ENCODE peak calls at places on chromosomes 6 and 20, in five cellular contexts. O is Peyer's patch, I is spleen, D is A549, G is uterus. F is an unnamed sample. For H3K9me3, the result is how much of the 10 kb centered on the place peaks cover.

GRCh38 chr20:62723351-62723750 is 14.7 kb downstream of the NTSR1 start:
- DNase-seq in O (no peak), I (peak), D (no peak), G (no peak), F (no peak)

GRCh38 chr20:4225778-4226177 is 210.4 kb upstream of the RNF24 start:
- DNase-seq in O (no peak), I (no peak), D (peak), G (peak), F (no peak)

GRCh38 chr6:37980222-37980595 is 160.7 kb downstream of the ZFAND3 start:
- DNase-seq in O (no peak), I (no peak), D (no peak), G (no peak), F (no peak)

GRCh38 chr6:43728586-43728985 is 41.0 kb upstream of the MRPS18A start:
- DNase-seq in O (peak), I (no peak), D (no peak), G (no peak), F (no peak)

GRCh38 chr6:138231399-138231886 is 13.2 kb upstream of the PBOV1 start:
- DNase-seq in O (no peak), I (no peak), D (no peak), G (no peak), F (no peak)

GRCh38 chr6:28988536-28989415 is 16.3 kb downstream of the ZNF311 start:
- DNase-seq in O (peak), I (peak), D (peak), G (peak), F (peak)

GRCh38 chr6:106197441-106197840 is 111.3 kb downstream of the PRDM1 start:
- DNase-seq in O (no peak), I (peak), D (no peak), G (no peak), F (no peak)

GRCh38 chr6:9799582-9799981 is 615.3 kb downstream of the TFAP2A start:
- DNase-seq in O (no peak), I (no peak), D (no peak), G (no peak), F (no peak)

GRCh38 chr6:32664827-32665362 is 1.6 kb downstream of the HLA-DQB1 start:
- DNase-seq in O (no peak), I (no peak), D (no peak), G (no peak), F (no peak)

GRCh38 chr6:156774872-156775405 is 2.2 kb upstream of the ARID1B start:
- DNase-seq in O (no peak), I (no peak), D (peak), G (no peak), F (no peak)

GRCh38 chr20:38926934-38927616 is 858 bp downstream of the FAM83D start:
- DNase-seq in O (no peak), I (no peak), D (peak), G (no peak), F (no peak)

GRCh38 chr6:52634211-52634610 is 36.7 kb upstream of the TMEM14A start:
- DNase-seq in O (no peak), I (no peak), D (no peak), G (no peak), F (no peak)

GRCh38 chr6:112251170-112251945 is 3.0 kb downstream of the LAMA4 start:
- DNase-seq in O (no peak), I (no peak), D (no peak), G (peak), F (peak)

GRCh38 chr20:53642196-53643030 is 48.8 kb upstream of the ZNF217 start:
- DNase-seq in O (no peak), I (no peak), D (peak), G (no peak), F (no peak)

GRCh38 chr6:105181981-105182515 is 2.2 kb upstream of the POPDC3 start:
- DNase-seq in O (no peak), I (no peak), D (no peak), G (no peak), F (no peak)

GRCh38 chr20:39133205-39133604 is 171.1 kb downstream of the DHX35 start:
- DNase-seq in O (no peak), I (no peak), D (no peak), G (no peak), F (no peak)

GRCh38 chr6:143536461-143536865 is 24.9 kb upstream of the FUCA2 start:
- DNase-seq in O (no peak), I (peak), D (peak), G (peak), F (peak)

GRCh38 chr6:157343732-157344131 is 20.4 kb upstream of the TMEM242 start:
- DNase-seq in O (no peak), I (no peak), D (no peak), G (no peak), F (no peak)

GRCh38 chr6:134391221-134391620 is 73.3 kb upstream of the SGK1 start:
- DNase-seq in O (no peak), I (no peak), D (no peak), G (no peak), F (no peak)

GRCh38 chr20:23547613-23548012 is 20.7 kb downstream of the CST9L start:
- DNase-seq in O (no peak), I (no peak), D (no peak), G (no peak), F (no peak)

GRCh38 chr6:147109707-147110106 is 94.5 kb upstream of the STXBP5 start:
- DNase-seq in O (no peak), I (no peak), D (no peak), G (no peak), F (no peak)

GRCh38 chr20:3000852-3001523 is 42.4 kb upstream of the GNRH2 start:
- DNase-seq in O (no peak), I (no peak), D (peak), G (no peak), F (no peak)

GRCh38 chr20:63032861-63033634 is 26.3 kb upstream of the BHLHE23 start:
- DNase-seq in O (peak), I (peak), D (no peak), G (no peak), F (no peak)

GRCh38 chr6:49556429-49556837 is 6.0 kb downstream of the C6orf141 start:
- DNase-seq in O (no peak), I (no peak), D (peak), G (no peak), F (no peak)

GRCh38 chr6:1513206-1513605 is 96.5 kb upstream of the FOXC1 start:
- DNase-seq in O (no peak), I (no peak), D (no peak), G (no peak), F (no peak)

GRCh38 chr20:25643735-25644134 is 19.9 kb upstream of the NANP start:
- DNase-seq in O (no peak), I (no peak), D (no peak), G (no peak), F (no peak)

GRCh38 chr6:12546659-12546987 is 169.9 kb upstream of the PHACTR1 start:
- DNase-seq in O (no peak), I (no peak), D (no peak), G (no peak), F (no peak)

GRCh38 chr6:15244605-15245360 is 1.1 kb upstream of the JARID2 start:
- DNase-seq in O (peak), I (peak), D (peak), G (peak), F (peak)

GRCh38 chr20:4366076-4366475 is 350.7 kb upstream of the RNF24 start:
- DNase-seq in O (no peak), I (no peak), D (no peak), G (no peak), F (no peak)

GRCh38 chr6:113873043-113873667 is 16.0 kb downstream of the MARCKS start:
- DNase-seq in O (peak), I (peak), D (peak), G (no peak), F (peak)

GRCh38 chr20:7859371-7859802 is 80.9 kb downstream of the HAO1 start:
- DNase-seq in O (no peak), I (no peak), D (peak), G (no peak), F (peak)

GRCh38 chr6:159931112-159931511 is 37.8 kb upstream of the IGF2R start:
- DNase-seq in O (no peak), I (no peak), D (no peak), G (no peak), F (no peak)

GRCh38 chr6:1701668-1702353 is 92.1 kb downstream of the FOXC1 start:
- DNase-seq in O (no peak), I (no peak), D (no peak), G (peak), F (no peak)

GRCh38 chr6:46410330-46410953 is 80.8 kb downstream of the RCAN2 start:
- DNase-seq in O (no peak), I (no peak), D (no peak), G (peak), F (peak)

GRCh38 chr6:111427341-111428116 is 55.5 kb downstream of the REV3L start:
- DNase-seq in O (no peak), I (no peak), D (peak), G (no peak), F (no peak)

GRCh38 chr6:43910638-43911353 is 140.8 kb downstream of the VEGFA start:
- DNase-seq in O (no peak), I (no peak), D (peak), G (peak), F (no peak)

GRCh38 chr6:106085984-106086832 is at the start of gene PRDM1:
- DNase-seq in O (peak), I (peak), D (peak), G (peak), F (peak)

GRCh38 chr20:56689318-56689717 is 60.2 kb downstream of the TFAP2C start:
- DNase-seq in O (no peak), I (no peak), D (no peak), G (no peak), F (no peak)

GRCh38 chr6:158642805-158643489 is 1.6 kb downstream of the DYNLT1 start:
- DNase-seq in O (no peak), I (no peak), D (no peak), G (no peak), F (no peak)

GRCh38 chr6:84825461-84825860 is 61.1 kb upstream of the TBX18 start:
- DNase-seq in O (no peak), I (no peak), D (peak), G (no peak), F (no peak)

DNA sequence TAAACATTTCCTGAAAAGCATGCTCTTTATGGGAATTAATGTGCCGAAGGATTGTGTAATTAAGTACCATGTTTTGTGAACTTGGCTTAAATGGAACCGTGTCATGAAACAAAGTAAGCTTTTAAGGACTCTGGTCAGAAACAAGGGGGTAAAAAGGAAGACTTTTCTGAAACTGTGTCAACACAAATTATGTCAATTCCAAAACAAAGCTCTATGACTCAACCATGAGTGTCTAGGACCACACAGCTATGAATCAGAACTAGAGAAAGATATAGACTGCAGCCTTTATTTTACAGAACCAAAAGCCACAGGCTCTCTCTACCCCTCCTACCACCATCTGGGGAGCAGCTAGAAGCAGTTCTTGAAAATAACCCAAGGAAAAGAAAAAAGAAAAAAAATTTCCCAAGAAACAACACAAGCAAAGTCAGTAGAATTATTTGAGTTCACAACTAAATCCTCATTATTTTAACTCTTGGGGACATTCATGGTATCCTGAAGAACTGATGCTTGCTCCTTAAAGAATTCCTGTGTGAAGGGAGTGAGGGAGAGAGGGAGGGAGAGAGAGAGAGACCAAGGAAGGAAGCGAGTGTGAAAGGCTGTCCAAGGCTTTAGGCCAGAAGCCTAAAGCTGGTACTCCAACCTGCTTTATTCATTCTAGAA is 81.9 kb downstream of the ZMYND8 start:
- DNase-seq in O (no peak), I (no peak), D (peak), G (no peak), F (no peak)
- TF ChIP-seq POLR2A in O (no peak), I (no peak), D (no peak), G (no peak), F (no peak)

DNA sequence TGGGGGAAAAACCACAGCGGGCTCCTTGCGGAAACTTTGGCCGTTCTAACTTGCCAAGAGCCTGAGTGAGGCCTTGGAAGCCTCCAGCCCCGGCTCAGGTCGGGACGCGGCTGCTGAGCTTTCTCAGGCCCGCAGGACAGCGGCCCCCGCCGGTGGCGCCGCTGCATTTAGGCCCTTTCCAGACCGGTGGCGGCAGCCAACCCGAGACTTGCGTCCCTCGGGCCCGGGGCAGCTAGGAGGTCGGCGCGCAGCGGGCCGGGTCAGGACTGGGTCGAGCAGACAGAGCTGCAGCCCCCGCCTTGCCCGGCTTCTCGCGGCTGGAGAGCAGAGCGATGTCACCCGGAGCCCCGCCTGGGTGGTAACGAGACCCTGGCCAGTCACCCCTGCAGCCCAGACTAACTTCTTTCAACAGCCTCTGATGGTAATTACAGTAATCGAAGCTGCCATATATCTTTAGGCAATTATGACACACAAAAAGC is 2.7 kb downstream of the NR2E1 start:
- DNase-seq in O (peak), I (peak), D (no peak), G (no peak), F (peak)
- H3K9me3 ChIP-seq in O (under half), I (under half), D (under half), G (under half), F (under half)

GRCh38 chr6:135583256-135583758 is 85.8 kb upstream of the AHI1 start:
- DNase-seq in O (no peak), I (no peak), D (no peak), G (no peak), F (no peak)

GRCh38 chr6:135577059-135577538 is 79.6 kb upstream of the AHI1 start:
- DNase-seq in O (no peak), I (no peak), D (no peak), G (no peak), F (no peak)

GRCh38 chr6:135578976-135579375 is 81.4 kb upstream of the AHI1 start:
- DNase-seq in O (no peak), I (no peak), D (no peak), G (no peak), F (no peak)

GRCh38 chr6:135576055-135576454 is 78.5 kb upstream of the AHI1 start:
- DNase-seq in O (no peak), I (no peak), D (peak), G (no peak), F (no peak)

GRCh38 chr6:135581211-135581610 is 83.7 kb upstream of the AHI1 start:
- DNase-seq in O (no peak), I (no peak), D (no peak), G (no peak), F (no peak)
- TF ChIP-seq POLR2A in O (no peak), I (no peak), D (no peak), G (no peak), F (no peak)

GRCh38 chr20:59788811-59789210 is 144.6 kb downstream of the SYCP2 start:
- DNase-seq in O (no peak), I (no peak), D (no peak), G (no peak), F (no peak)
- H3K9me3 ChIP-seq in O (under half), I (under half), D (under half), G (under half), F (under half)